ENCODE peak calls at places on chromosome 13, in nine cellular contexts. D is ovary, Y is colonic mucosa, R is brain microvascular endothelial cell, I is WERI-Rb-1, M is neuronal stem cell, P is psoas muscle, N is fibroblast of lung, B is stomach. K is an unnamed sample.

GRCh38 chr13:68027311-68027710 is 797.2 kb upstream of the PCDH9 start:
- DNase-seq in D (no peak), Y (no peak), R (no peak), I (no peak), M (no peak), P (no peak), N (no peak), B (no peak), K (no peak)

GRCh38 chr13:97492257-97492656 is 58.3 kb downstream of the RAP2A start:
- DNase-seq in D (no peak), Y (no peak), R (no peak), I (no peak), M (no peak), P (no peak), N (no peak), B (no peak), K (no peak)

GRCh38 chr13:112333756-112334543 is 42.2 kb upstream of the SPACA7 start:
- DNase-seq in D (no peak), Y (no peak), R (peak), I (no peak), M (no peak), P (no peak), N (no peak), B (no peak), K (no peak)

GRCh38 chr13:113343692-113343968 is 20.3 kb downstream of the GRTP1 start:
- DNase-seq in D (peak), Y (no peak), R (no peak), I (no peak), M (no peak), P (no peak), N (no peak), B (no peak), K (no peak)

GRCh38 chr13:106568225-106569003 is 477 bp upstream of the ARGLU1 start:
- DNase-seq in D (no peak), Y (no peak), R (no peak), I (no peak), M (no peak), P (no peak), N (no peak), B (no peak), K (no peak)

GRCh38 chr13:21825801-21826200 is 154.9 kb downstream of the FGF9 start:
- DNase-seq in D (no peak), Y (no peak), R (no peak), I (no peak), M (no peak), P (no peak), N (no peak), B (no peak), K (no peak)

GRCh38 chr13:21435710-21436151 is 23.4 kb downstream of the ZDHHC20 start:
- DNase-seq in D (no peak), Y (peak), R (peak), I (no peak), M (no peak), P (peak), N (peak), B (peak), K (peak)

GRCh38 chr13:90538063-90538462 is 809.4 kb upstream of the MIR17HG start:
- DNase-seq in D (no peak), Y (no peak), R (no peak), I (no peak), M (no peak), P (no peak), N (no peak), B (no peak), K (no peak)

GRCh38 chr13:44796597-44797517 is 192.4 kb downstream of the NUFIP1 start:
- DNase-seq in D (no peak), Y (no peak), R (no peak), I (no peak), M (no peak), P (no peak), N (no peak), B (peak), K (no peak)

GRCh38 chr13:45327253-45327954 is 13.6 kb downstream of the TPT1 start:
- DNase-seq in D (no peak), Y (no peak), R (no peak), I (no peak), M (no peak), P (no peak), N (no peak), B (no peak), K (no peak)

GRCh38 chr13:29619995-29620394 is 24.5 kb upstream of the SLC7A1 start:
- DNase-seq in D (no peak), Y (no peak), R (no peak), I (no peak), M (no peak), P (no peak), N (no peak), B (no peak), K (no peak)

GRCh38 chr13:29452773-29453574 is 142.5 kb downstream of the SLC7A1 start:
- DNase-seq in D (no peak), Y (no peak), R (no peak), I (no peak), M (no peak), P (no peak), N (no peak), B (no peak), K (no peak)

GRCh38 chr13:35388979-35389378 is 87.5 kb downstream of the MAB21L1 start:
- DNase-seq in D (no peak), Y (no peak), R (peak), I (no peak), M (peak), P (no peak), N (peak), B (no peak), K (no peak)

GRCh38 chr13:76014618-76015315 is 378.6 kb downstream of the LMO7 start:
- DNase-seq in D (no peak), Y (no peak), R (peak), I (no peak), M (no peak), P (no peak), N (peak), B (no peak), K (peak)

GRCh38 chr13:42814868-42815267 is 33.5 kb downstream of the FAM216B start:
- DNase-seq in D (no peak), Y (no peak), R (peak), I (no peak), M (no peak), P (no peak), N (peak), B (no peak), K (no peak)

GRCh38 chr13:42047561-42048322 is 706 bp upstream of the DGKH start:
- DNase-seq in D (peak), Y (peak), R (peak), I (peak), M (peak), P (peak), N (peak), B (peak), K (peak)

GRCh38 chr13:25920277-25920676 is 131.5 kb downstream of the SHISA2 start:
- DNase-seq in D (no peak), Y (no peak), R (no peak), I (no peak), M (no peak), P (no peak), N (no peak), B (no peak), K (no peak)

GRCh38 chr13:27854606-27855005 is 62.3 kb downstream of the GSX1 start:
- DNase-seq in D (no peak), Y (no peak), R (no peak), I (no peak), M (no peak), P (no peak), N (no peak), B (no peak), K (no peak)

GRCh38 chr13:41465215-41465907 is 8.0 kb downstream of the RGCC start:
- DNase-seq in D (no peak), Y (peak), R (peak), I (no peak), M (no peak), P (peak), N (peak), B (peak), K (no peak)

GRCh38 chr13:32427852-32428580 is at the start of gene N4BP2L1:
- DNase-seq in D (peak), Y (peak), R (peak), I (peak), M (no peak), P (peak), N (peak), B (peak), K (peak)

GRCh38 chr13:106496072-106496997 is 39.1 kb downstream of the EFNB2 start:
- DNase-seq in D (no peak), Y (no peak), R (no peak), I (no peak), M (no peak), P (no peak), N (no peak), B (no peak), K (no peak)

GRCh38 chr13:58376349-58376748 is 744.8 kb downstream of the PCDH17 start:
- DNase-seq in D (no peak), Y (no peak), R (no peak), I (no peak), M (no peak), P (no peak), N (no peak), B (no peak), K (no peak)

GRCh38 chr13:29081036-29081435 is 260.9 kb downstream of the MTUS2 start:
- DNase-seq in D (no peak), Y (no peak), R (no peak), I (no peak), M (no peak), P (no peak), N (no peak), B (no peak), K (no peak)

GRCh38 chr13:83057119-83057518 is 825.2 kb downstream of the SLITRK1 start:
- DNase-seq in D (no peak), Y (no peak), R (no peak), I (no peak), M (no peak), P (no peak), N (peak), B (no peak), K (no peak)

GRCh38 chr13:109666656-109667448 is 119.5 kb downstream of the IRS2 start:
- DNase-seq in D (no peak), Y (no peak), R (peak), I (peak), M (no peak), P (no peak), N (no peak), B (peak), K (no peak)

GRCh38 chr13:58950911-58951310 is 1212.8 kb downstream of the DIAPH3 start:
- DNase-seq in D (no peak), Y (no peak), R (no peak), I (no peak), M (no peak), P (no peak), N (no peak), B (no peak), K (no peak)

GRCh38 chr13:74575729-74576125 is 441.5 kb upstream of the KLF12 start:
- DNase-seq in D (peak), Y (peak), R (peak), I (peak), M (peak), P (peak), N (peak), B (peak), K (peak)

GRCh38 chr13:52744842-52745241 is 5.2 kb upstream of the CNMD start:
- DNase-seq in D (no peak), Y (no peak), R (no peak), I (peak), M (no peak), P (no peak), N (no peak), B (no peak), K (no peak)
- H3K27ac ChIP-seq in D (no peak), Y (no peak), R (no peak), I (no peak), M (no peak), P (no peak), N (no peak), B (no peak), K (no peak)

GRCh38 chr13:99050983-99051488 is 73.2 kb upstream of the DOCK9 start:
- DNase-seq in D (no peak), Y (no peak), R (no peak), I (no peak), M (no peak), P (no peak), N (no peak), B (no peak), K (no peak)
- H3K27ac ChIP-seq in D (no peak), Y (no peak), R (no peak), I (no peak), M (no peak), P (no peak), N (no peak), B (no peak), K (no peak)

DNA sequence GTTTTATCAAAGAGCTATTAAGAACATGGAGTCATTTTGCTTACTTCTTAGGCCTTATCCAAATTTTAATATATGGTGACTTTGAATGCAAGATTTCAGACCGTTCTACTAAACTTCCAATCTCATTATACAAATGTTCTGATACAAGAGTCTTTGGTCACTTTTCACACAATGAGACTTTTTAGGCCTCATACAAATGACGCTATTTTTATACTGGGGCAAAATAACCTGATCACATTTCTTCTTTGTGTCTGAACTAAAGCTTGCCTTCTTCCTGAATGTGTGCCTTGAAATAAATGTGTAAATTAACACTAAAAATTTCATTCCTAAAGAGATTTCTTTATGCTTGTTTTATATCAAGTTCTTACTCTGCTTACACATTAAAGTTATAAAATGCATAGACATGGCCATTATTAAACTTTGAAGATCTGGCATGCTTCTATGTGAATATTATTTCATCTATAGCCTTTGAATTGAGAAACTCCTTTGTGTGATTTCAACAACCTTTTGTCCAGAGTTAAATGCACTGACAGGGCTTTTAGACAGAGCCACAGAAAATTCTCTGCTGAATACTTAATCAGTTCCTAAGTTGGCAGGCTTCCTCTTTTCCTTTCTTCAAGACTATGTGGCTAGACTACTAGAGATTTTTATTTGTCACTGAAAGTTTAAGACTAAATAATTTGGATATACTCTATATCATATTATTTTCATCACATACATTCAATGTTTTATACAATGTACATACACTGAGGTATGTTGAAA is 86.1 kb downstream of the EDNRB start:
- DNase-seq in D (no peak), Y (no peak), R (no peak), I (no peak), M (no peak), P (no peak), N (peak), B (no peak), K (no peak)
- H3K27ac ChIP-seq in D (no peak), Y (no peak), R (no peak), I (no peak), M (peak), P (no peak), N (no peak), B (no peak), K (no peak)

GRCh38 chr13:108463365-108463764 is 166.0 kb upstream of the MYO16 start:
- DNase-seq in D (no peak), Y (no peak), R (peak), I (no peak), M (no peak), P (no peak), N (peak), B (no peak), K (no peak)
- H3K27ac ChIP-seq in D (no peak), Y (no peak), R (peak), I (no peak), M (no peak), P (no peak), N (peak), B (no peak), K (no peak)

K was measured in pancreas.